ENCODE peak calls at places on chromosomes 1 and 21, in seven cellular contexts. I is stimulated activated CD4-positive, alpha-beta T cell treated with anti-CD3 and anti-CD28 coated beads, Interleukin-1b, Interleukin-23, amount 100 ng/mL, for 4 hours; N is HL-60; L is GM10248; J is activated CD4-positive, alpha-beta T cell treated with anti-CD3 and anti-CD28 coated beads for 24 hours; E is mucosa of descending colon; S is ELR. W is an unnamed sample.

GRCh38 chr1:234659538-234659937 is 49.6 kb upstream of the IRF2BP2 start:
- DNase-seq in I (no peak), N (no peak), L (no peak), J (no peak), E (no peak), S (peak; percentile 96), W (no peak)

GRCh38 chr1:210359255-210359654 is 30.6 kb downstream of the HHAT start:
- DNase-seq in I (no peak), N (no peak), L (no peak), J (no peak), E (no peak), S (no peak), W (no peak)

GRCh38 chr1:206651958-206652890 is 16.9 kb downstream of the DYRK3 start:
- DNase-seq in I (no peak), N (no peak), L (no peak), J (no peak), E (no peak), S (no peak), W (no peak)

GRCh38 chr1:160827418-160827817 is 31.4 kb downstream of the LY9 start:
- DNase-seq in I (no peak), N (no peak), L (no peak), J (no peak), E (no peak), S (no peak), W (no peak)

GRCh38 chr21:38787461-38788274 is 18.1 kb upstream of the ETS2 start:
- DNase-seq in I (no peak), N (no peak), L (peak; percentile 34), J (no peak), E (peak; percentile 83), S (peak; percentile 94), W (no peak)

GRCh38 chr1:111192643-111193519 is 7.6 kb downstream of the DENND2D start:
- DNase-seq in I (no peak), N (no peak), L (no peak), J (no peak), E (no peak), S (peak; percentile 18), W (no peak)

GRCh38 chr1:90925928-90926869 is 95.6 kb downstream of the ZNF644 start:
- DNase-seq in I (no peak), N (no peak), L (no peak), J (no peak), E (no peak), S (peak; percentile 73), W (no peak)

GRCh38 chr1:31642366-31642765 is 2.3 kb downstream of the PEF1 start:
- DNase-seq in I (no peak), N (no peak), L (no peak), J (no peak), E (no peak), S (no peak), W (no peak)

GRCh38 chr1:244989813-244990212 is 125.5 kb upstream of the HNRNPU start:
- DNase-seq in I (no peak), N (no peak), L (no peak), J (no peak), E (no peak), S (peak; percentile 61), W (no peak)

GRCh38 chr1:100353073-100353801 is 931 bp downstream of the CDC14A start:
- DNase-seq in I (peak; percentile 12), N (no peak), L (peak; percentile 70), J (no peak), E (peak; percentile 76), S (peak; percentile 49), W (no peak)

GRCh38 chr1:36669297-36669696 is 186.6 kb upstream of the CSF3R start:
- DNase-seq in I (no peak), N (no peak), L (no peak), J (no peak), E (no peak), S (no peak), W (no peak)

GRCh38 chr1:55867444-55867843 is 652.3 kb upstream of the USP24 start:
- DNase-seq in I (no peak), N (no peak), L (no peak), J (no peak), E (no peak), S (no peak), W (no peak)

GRCh38 chr21:38802050-38803026 is 3.4 kb upstream of the ETS2 start:
- DNase-seq in I (no peak), N (no peak), L (no peak), J (no peak), E (no peak), S (no peak), W (no peak)

GRCh38 chr1:7387053-7387861 is 383.8 kb upstream of the VAMP3 start:
- DNase-seq in I (no peak), N (no peak), L (no peak), J (no peak), E (no peak), S (no peak), W (no peak)

GRCh38 chr1:164635074-164635783 is 76.2 kb downstream of the PBX1 start:
- DNase-seq in I (no peak), N (no peak), L (no peak), J (no peak), E (no peak), S (no peak), W (no peak)

GRCh38 chr21:27425172-27425571 is 458.3 kb upstream of the ADAMTS5 start:
- DNase-seq in I (no peak), N (no peak), L (no peak), J (no peak), E (no peak), S (peak; percentile 19), W (no peak)

GRCh38 chr1:222404710-222405109 is 143.2 kb downstream of the HHIPL2 start:
- DNase-seq in I (no peak), N (no peak), L (peak; percentile 48), J (no peak), E (no peak), S (no peak), W (no peak)

GRCh38 chr1:159828916-159829634 is 2.4 kb downstream of the SLAMF8 start:
- DNase-seq in I (no peak), N (peak; percentile 61), L (peak; percentile 64), J (no peak), E (no peak), S (peak; percentile 29), W (no peak)

GRCh38 chr1:40014812-40015594 is 25.5 kb upstream of the CAP1 start:
- DNase-seq in I (no peak), N (no peak), L (no peak), J (no peak), E (no peak), S (peak; percentile 98), W (no peak)

GRCh38 chr1:6208723-6209660 is 3.1 kb downstream of the RNF207 start:
- DNase-seq in I (peak; percentile 22), N (peak; percentile 84), L (peak; percentile 67), J (no peak), E (peak; percentile 66), S (no peak), W (no peak)

GRCh38 chr1:199010933-199011332 is 372.1 kb downstream of the PTPRC start:
- DNase-seq in I (no peak), N (no peak), L (no peak), J (no peak), E (no peak), S (no peak), W (no peak)

GRCh38 chr1:167083871-167084270 is 6.3 kb downstream of the GPA33 start:
- DNase-seq in I (no peak), N (no peak), L (no peak), J (no peak), E (no peak), S (no peak), W (no peak)

GRCh38 chr1:185720633-185721272 is 13.4 kb upstream of the HMCN1 start:
- DNase-seq in I (no peak), N (no peak), L (no peak), J (no peak), E (no peak), S (peak; percentile 51), W (no peak)

GRCh38 chr21:14942801-14943490 is 121.9 kb downstream of the NRIP1 start:
- DNase-seq in I (no peak), N (no peak), L (no peak), J (no peak), E (no peak), S (no peak), W (no peak)

GRCh38 chr21:32499249-32500055 is 85.9 kb downstream of the TCP10L start:
- DNase-seq in I (no peak), N (no peak), L (no peak), J (no peak), E (no peak), S (peak; percentile 82), W (no peak)

GRCh38 chr1:244349581-244350001 is 102.1 kb downstream of the ADSS2 start:
- DNase-seq in I (no peak), N (no peak), L (no peak), J (no peak), E (no peak), S (peak; percentile 64), W (no peak)

GRCh38 chr1:117753652-117754051 is 147.8 kb downstream of the TENT5C start:
- DNase-seq in I (no peak), N (no peak), L (no peak), J (no peak), E (no peak), S (peak; percentile 75), W (no peak)

GRCh38 chr1:246005067-246005466 is 502.0 kb downstream of the SMYD3 start:
- DNase-seq in I (no peak), N (no peak), L (no peak), J (no peak), E (no peak), S (peak; percentile 84), W (no peak)

GRCh38 chr1:84851839-84852238 is 41.2 kb downstream of the LPAR3 start:
- DNase-seq in I (no peak), N (no peak), L (no peak), J (no peak), E (no peak), S (peak; percentile 95), W (no peak)

GRCh38 chr1:65014321-65014720 is 48.0 kb upstream of the JAK1 start:
- DNase-seq in I (no peak), N (no peak), L (no peak), J (no peak), E (no peak), S (no peak), W (no peak)

GRCh38 chr1:205348559-205349477 is 7.9 kb downstream of the KLHDC8A start:
- DNase-seq in I (no peak), N (no peak), L (no peak), J (no peak), E (no peak), S (no peak), W (no peak)

GRCh38 chr1:161956097-161956496 is 67.6 kb downstream of the OLFML2B start:
- DNase-seq in I (no peak), N (no peak), L (no peak), J (no peak), E (no peak), S (peak; percentile 56), W (no peak)

GRCh38 chr1:58395355-58395754 is 151.2 kb downstream of the OMA1 start:
- DNase-seq in I (no peak), N (no peak), L (no peak), J (no peak), E (no peak), S (peak; percentile 95), W (no peak)

GRCh38 chr1:100476736-100477135 is 61.2 kb upstream of the GPR88 start:
- DNase-seq in I (no peak), N (no peak), L (no peak), J (no peak), E (no peak), S (no peak), W (no peak)

GRCh38 chr1:156689960-156690672 is 12.9 kb upstream of the NES start:
- DNase-seq in I (no peak), N (no peak), L (no peak), J (no peak), E (no peak), S (no peak), W (no peak)

GRCh38 chr1:107765484-107765883 is 199.5 kb downstream of the VAV3 start:
- DNase-seq in I (no peak), N (no peak), L (no peak), J (no peak), E (no peak), S (no peak), W (no peak)